ENCODE peak calls at places on chromosome 13, in eight cellular contexts. One of them, this sample, is unnamed.

GRCh38 chr13:112057736-112058518 is 9.0 kb upstream of the SOX1 start:
- DNase-seq in progenitor cell of endocrine pancreas: peak
- DNase-seq in OCI-LY7: no peak
- DNase-seq in fibroblast of lung: no peak
- DNase-seq in astrocyte of the cerebellum: no peak
- DNase-seq in AG09309: no peak
- DNase-seq in cardiac muscle cell: no peak
- DNase-seq in AG04450: no peak
- DNase-seq in this sample: no peak

GRCh38 chr13:91904005-91904404 is 505.6 kb downstream of the GPC5 start:
- DNase-seq in AG09309: no peak
- DNase-seq in fibroblast of lung: no peak
- DNase-seq in AG04450: no peak
- DNase-seq in OCI-LY7: no peak
- DNase-seq in astrocyte of the cerebellum: no peak
- DNase-seq in progenitor cell of endocrine pancreas: no peak
- DNase-seq in cardiac muscle cell: no peak
- DNase-seq in this sample: no peak

GRCh38 chr13:106376411-106377112 is 158.9 kb downstream of the EFNB2 start:
- DNase-seq in AG04450: peak
- DNase-seq in astrocyte of the cerebellum: peak
- DNase-seq in cardiac muscle cell: no peak
- DNase-seq in OCI-LY7: no peak
- DNase-seq in fibroblast of lung: peak
- DNase-seq in AG09309: peak
- DNase-seq in progenitor cell of endocrine pancreas: no peak
- DNase-seq in this sample: no peak

GRCh38 chr13:111256946-111257345 is 63.5 kb upstream of the TEX29 start:
- DNase-seq in AG09309: no peak
- DNase-seq in fibroblast of lung: no peak
- DNase-seq in progenitor cell of endocrine pancreas: no peak
- DNase-seq in cardiac muscle cell: no peak
- DNase-seq in astrocyte of the cerebellum: no peak
- DNase-seq in OCI-LY7: no peak
- DNase-seq in AG04450: no peak
- DNase-seq in this sample: no peak

GRCh38 chr13:41315466-41316047 is 4.5 kb downstream of the NAA16 start:
- DNase-seq in AG09309: peak
- DNase-seq in fibroblast of lung: peak
- DNase-seq in cardiac muscle cell: no peak
- DNase-seq in AG04450: no peak
- DNase-seq in astrocyte of the cerebellum: no peak
- DNase-seq in progenitor cell of endocrine pancreas: no peak
- DNase-seq in OCI-LY7: no peak
- DNase-seq in this sample: peak

GRCh38 chr13:97574926-97575325 is 141.0 kb downstream of the RAP2A start:
- DNase-seq in fibroblast of lung: peak
- DNase-seq in OCI-LY7: peak
- DNase-seq in cardiac muscle cell: peak
- DNase-seq in astrocyte of the cerebellum: no peak
- DNase-seq in AG04450: peak
- DNase-seq in progenitor cell of endocrine pancreas: no peak
- DNase-seq in AG09309: no peak
- DNase-seq in this sample: no peak

GRCh38 chr13:65456150-65456912 is 1773.8 kb downstream of the PCDH9 start:
- DNase-seq in cardiac muscle cell: no peak
- DNase-seq in AG04450: no peak
- DNase-seq in fibroblast of lung: no peak
- DNase-seq in astrocyte of the cerebellum: no peak
- DNase-seq in AG09309: no peak
- DNase-seq in OCI-LY7: no peak
- DNase-seq in progenitor cell of endocrine pancreas: no peak
- DNase-seq in this sample: no peak

GRCh38 chr13:107117327-107118012 is 549.5 kb upstream of the ARGLU1 start:
- DNase-seq in OCI-LY7: no peak
- DNase-seq in fibroblast of lung: no peak
- DNase-seq in progenitor cell of endocrine pancreas: no peak
- DNase-seq in cardiac muscle cell: no peak
- DNase-seq in AG09309: no peak
- DNase-seq in astrocyte of the cerebellum: no peak
- DNase-seq in AG04450: no peak
- DNase-seq in this sample: no peak

GRCh38 chr13:110713981-110714797 is 689 bp downstream of the ING1 start:
- DNase-seq in astrocyte of the cerebellum: no peak
- DNase-seq in AG09309: no peak
- DNase-seq in OCI-LY7: peak
- DNase-seq in progenitor cell of endocrine pancreas: peak
- DNase-seq in cardiac muscle cell: peak
- DNase-seq in fibroblast of lung: peak
- DNase-seq in AG04450: no peak
- DNase-seq in this sample: no peak

GRCh38 chr13:40562975-40563349 is 103.5 kb downstream of the FOXO1 start:
- DNase-seq in AG09309: no peak
- DNase-seq in AG04450: no peak
- DNase-seq in OCI-LY7: no peak
- DNase-seq in fibroblast of lung: no peak
- DNase-seq in astrocyte of the cerebellum: peak
- DNase-seq in progenitor cell of endocrine pancreas: no peak
- DNase-seq in cardiac muscle cell: no peak
- DNase-seq in this sample: no peak

GRCh38 chr13:52846567-52847321 is 1.7 kb downstream of the PCDH8 start:
- DNase-seq in OCI-LY7: no peak
- DNase-seq in AG04450: no peak
- DNase-seq in fibroblast of lung: peak
- DNase-seq in AG09309: no peak
- DNase-seq in progenitor cell of endocrine pancreas: peak
- DNase-seq in cardiac muscle cell: peak
- DNase-seq in astrocyte of the cerebellum: no peak
- DNase-seq in this sample: no peak

GRCh38 chr13:51814825-51815650 is 11.1 kb upstream of the DHRS12 start:
- DNase-seq in cardiac muscle cell: peak
- DNase-seq in fibroblast of lung: peak
- DNase-seq in progenitor cell of endocrine pancreas: peak
- DNase-seq in astrocyte of the cerebellum: peak
- DNase-seq in OCI-LY7: peak
- DNase-seq in AG04450: no peak
- DNase-seq in AG09309: no peak
- DNase-seq in this sample: no peak

GRCh38 chr13:28355822-28356371 is 139.0 kb downstream of the FLT1 start:
- DNase-seq in progenitor cell of endocrine pancreas: no peak
- DNase-seq in fibroblast of lung: no peak
- DNase-seq in AG09309: peak
- DNase-seq in AG04450: no peak
- DNase-seq in astrocyte of the cerebellum: no peak
- DNase-seq in OCI-LY7: no peak
- DNase-seq in cardiac muscle cell: no peak
- DNase-seq in this sample: no peak

GRCh38 chr13:32910530-32910929 is 105.7 kb upstream of the KL start:
- DNase-seq in cardiac muscle cell: no peak
- DNase-seq in progenitor cell of endocrine pancreas: no peak
- DNase-seq in AG04450: no peak
- DNase-seq in astrocyte of the cerebellum: no peak
- DNase-seq in fibroblast of lung: no peak
- DNase-seq in AG09309: no peak
- DNase-seq in OCI-LY7: no peak
- DNase-seq in this sample: no peak

DNA sequence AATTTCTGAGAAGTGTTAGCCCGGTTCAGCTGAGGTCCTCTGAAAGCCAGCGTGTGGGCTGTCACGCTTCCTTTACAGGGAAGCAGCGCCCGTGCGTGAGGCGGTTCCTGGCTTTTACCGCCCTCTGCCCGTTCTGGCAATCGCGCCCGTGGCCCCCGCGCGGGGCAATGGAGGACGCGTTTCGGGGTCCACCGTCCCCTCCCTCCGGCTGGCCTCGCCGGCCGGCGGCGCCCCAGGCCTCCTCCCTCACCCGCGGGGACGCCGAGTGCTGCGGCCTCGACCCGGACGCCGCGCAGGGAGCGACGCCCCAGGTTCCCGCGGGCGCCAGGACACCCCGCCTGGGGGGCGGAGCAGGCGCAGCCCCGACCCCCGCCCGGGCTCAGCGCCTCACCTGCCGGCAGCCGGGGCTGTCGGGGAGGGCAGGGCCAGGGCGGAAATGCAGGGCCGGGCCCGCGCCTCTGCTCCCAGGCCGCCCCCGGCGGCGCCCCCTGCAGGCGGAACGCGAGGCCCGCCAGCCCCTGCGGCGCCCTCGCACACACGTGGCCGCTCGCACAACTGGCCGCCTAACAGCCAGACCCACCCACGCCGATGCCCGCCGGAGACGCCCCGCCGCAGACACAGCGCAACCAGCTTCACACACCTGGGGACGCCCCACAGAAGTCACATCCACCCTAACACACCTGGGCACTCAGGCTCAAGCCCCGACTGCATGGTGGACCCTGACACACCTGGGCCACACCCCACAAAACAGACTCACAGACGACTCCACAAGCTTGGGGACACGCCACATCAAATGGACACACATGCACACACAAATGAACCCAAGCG is at the start of gene GGACT:
- DNase-seq in cardiac muscle cell: peak
- DNase-seq in AG04450: no peak
- DNase-seq in OCI-LY7: peak
- DNase-seq in fibroblast of lung: peak
- DNase-seq in AG09309: no peak
- DNase-seq in astrocyte of the cerebellum: no peak
- DNase-seq in progenitor cell of endocrine pancreas: peak
- DNase-seq in this sample: peak
- TF ChIP-seq CTCF in cardiac muscle cell: peak
- TF ChIP-seq CTCF in AG04450: peak
- TF ChIP-seq CTCF in OCI-LY7: peak
- TF ChIP-seq CTCF in fibroblast of lung: peak
- TF ChIP-seq CTCF in AG09309: peak
- TF ChIP-seq CTCF in astrocyte of the cerebellum: peak
- TF ChIP-seq CTCF in progenitor cell of endocrine pancreas: peak
- TF ChIP-seq CTCF in this sample: peak

GRCh38 chr13:37597477-37597876 is 1.1 kb downstream of the POSTN start:
- DNase-seq in AG04450: no peak
- DNase-seq in OCI-LY7: no peak
- DNase-seq in progenitor cell of endocrine pancreas: no peak
- DNase-seq in AG09309: no peak
- DNase-seq in astrocyte of the cerebellum: no peak
- DNase-seq in fibroblast of lung: no peak
- DNase-seq in cardiac muscle cell: no peak
- DNase-seq in this sample: no peak

GRCh38 chr13:37608750-37609339 is 10.3 kb upstream of the POSTN start:
- DNase-seq in OCI-LY7: peak
- DNase-seq in astrocyte of the cerebellum: no peak
- DNase-seq in progenitor cell of endocrine pancreas: no peak
- DNase-seq in cardiac muscle cell: no peak
- DNase-seq in fibroblast of lung: no peak
- DNase-seq in AG09309: no peak
- DNase-seq in AG04450: no peak
- DNase-seq in this sample: no peak

GRCh38 chr13:37599509-37599908 is 941 bp upstream of the POSTN start:
- DNase-seq in progenitor cell of endocrine pancreas: no peak
- DNase-seq in OCI-LY7: no peak
- DNase-seq in AG09309: no peak
- DNase-seq in fibroblast of lung: no peak
- DNase-seq in astrocyte of the cerebellum: no peak
- DNase-seq in cardiac muscle cell: no peak
- DNase-seq in AG04450: no peak
- DNase-seq in this sample: no peak

GRCh38 chr13:37598572-37598971 is at the start of gene POSTN:
- DNase-seq in cardiac muscle cell: peak
- DNase-seq in progenitor cell of endocrine pancreas: no peak
- DNase-seq in astrocyte of the cerebellum: no peak
- DNase-seq in AG04450: no peak
- DNase-seq in AG09309: no peak
- DNase-seq in fibroblast of lung: no peak
- DNase-seq in OCI-LY7: no peak
- DNase-seq in this sample: no peak

DNA sequence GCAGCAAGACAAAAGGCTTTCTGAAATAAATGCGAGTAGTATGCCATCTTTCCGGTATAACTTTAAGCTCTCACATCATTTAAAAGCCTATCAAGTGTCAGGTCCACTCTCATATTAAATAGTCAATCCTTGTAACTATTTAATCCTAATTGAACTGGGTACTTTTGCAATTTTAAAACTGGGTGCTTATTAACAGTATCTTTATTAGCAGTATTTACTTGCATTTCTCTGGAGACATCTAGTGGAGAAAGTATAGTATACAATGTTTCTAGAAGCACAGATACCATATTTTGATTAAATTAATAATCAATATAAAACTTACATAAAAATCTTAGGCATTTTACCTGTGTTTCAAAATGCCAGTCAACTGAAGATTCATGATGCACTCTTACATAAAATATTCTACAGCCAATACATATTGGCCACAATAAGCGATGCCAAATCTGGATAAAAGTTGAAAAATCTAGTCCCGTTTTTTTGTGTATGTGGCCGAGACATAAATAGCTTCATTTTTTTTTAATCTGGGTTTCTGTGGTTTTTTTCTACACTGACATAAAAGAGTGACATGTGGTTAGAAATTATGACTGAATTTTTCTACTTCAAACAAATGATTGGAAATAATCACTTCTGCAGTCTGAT is 4.3 kb upstream of the POSTN start:
- DNase-seq in fibroblast of lung: peak
- DNase-seq in progenitor cell of endocrine pancreas: no peak
- DNase-seq in cardiac muscle cell: peak
- DNase-seq in astrocyte of the cerebellum: peak
- DNase-seq in AG04450: no peak
- DNase-seq in AG09309: no peak
- DNase-seq in OCI-LY7: peak
- DNase-seq in this sample: no peak
- TF ChIP-seq CTCF in fibroblast of lung: no peak
- TF ChIP-seq CTCF in progenitor cell of endocrine pancreas: peak
- TF ChIP-seq CTCF in cardiac muscle cell: peak
- TF ChIP-seq CTCF in astrocyte of the cerebellum: peak
- TF ChIP-seq CTCF in AG04450: peak
- TF ChIP-seq CTCF in AG09309: peak
- TF ChIP-seq CTCF in OCI-LY7: peak
- TF ChIP-seq CTCF in this sample: peak

GRCh38 chr13:103772576-103772975 is 706.4 kb upstream of the SLC10A2 start:
- DNase-seq in fibroblast of lung: no peak
- DNase-seq in progenitor cell of endocrine pancreas: no peak
- DNase-seq in astrocyte of the cerebellum: no peak
- DNase-seq in AG09309: no peak
- DNase-seq in OCI-LY7: peak
- DNase-seq in cardiac muscle cell: no peak
- DNase-seq in AG04450: no peak
- DNase-seq in this sample: no peak
- TF ChIP-seq CTCF in fibroblast of lung: no peak
- TF ChIP-seq CTCF in progenitor cell of endocrine pancreas: peak
- TF ChIP-seq CTCF in astrocyte of the cerebellum: no peak
- TF ChIP-seq CTCF in AG09309: no peak
- TF ChIP-seq CTCF in OCI-LY7: peak
- TF ChIP-seq CTCF in cardiac muscle cell: no peak
- TF ChIP-seq CTCF in AG04450: no peak
- TF ChIP-seq CTCF in this sample: no peak

DNA sequence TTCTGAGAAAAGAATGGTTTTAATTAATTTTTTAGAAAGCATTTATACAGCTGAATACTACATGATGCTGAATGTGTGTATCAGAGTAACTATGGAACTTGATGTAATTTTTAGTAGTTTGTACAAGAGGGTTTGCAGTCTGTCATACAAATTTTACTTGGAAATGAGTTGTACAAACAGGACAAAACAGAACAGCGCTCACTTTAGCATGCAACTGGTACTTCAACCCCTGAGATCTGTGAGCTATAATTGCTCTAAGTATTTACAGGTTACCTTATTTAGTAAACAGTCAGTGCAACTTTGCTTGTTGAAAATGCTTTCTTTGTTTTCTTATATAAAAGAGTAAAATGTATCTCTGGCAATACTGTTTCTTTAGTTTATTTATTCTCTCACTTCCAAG is 719 bp downstream of the TNFRSF19 start:
- DNase-seq in progenitor cell of endocrine pancreas: no peak
- DNase-seq in astrocyte of the cerebellum: no peak
- DNase-seq in AG09309: no peak
- DNase-seq in AG04450: no peak
- DNase-seq in cardiac muscle cell: no peak
- DNase-seq in OCI-LY7: no peak
- DNase-seq in fibroblast of lung: peak
- DNase-seq in this sample: no peak
- TF ChIP-seq CTCF in progenitor cell of endocrine pancreas: peak
- TF ChIP-seq CTCF in astrocyte of the cerebellum: peak
- TF ChIP-seq CTCF in AG09309: peak
- TF ChIP-seq CTCF in AG04450: peak
- TF ChIP-seq CTCF in cardiac muscle cell: peak
- TF ChIP-seq CTCF in OCI-LY7: no peak
- TF ChIP-seq CTCF in fibroblast of lung: peak
- TF ChIP-seq CTCF in this sample: peak

This sample was measured in AG09319.